ENCODE peak calls at places on chromosomes 6 and 20, in five cellular contexts. E is H1, H is K562, D is GM12878, L is HCT116. X is an unnamed sample.

GRCh38 chr6:100592929-100593328 is 128.2 kb upstream of the SIM1 start:
- DNase-seq in H (no peak), D (no peak), L (no peak), E (no peak), X (no peak)

GRCh38 chr20:12605751-12606150 is 403.0 kb upstream of the SPTLC3 start:
- DNase-seq in H (no peak), L (no peak), E (no peak), D (no peak), X (no peak)

GRCh38 chr6:30894935-30895334 is 10.6 kb downstream of the DDR1 start:
- DNase-seq in L (no peak), E (no peak), H (no peak), D (no peak), X (no peak)

GRCh38 chr20:8473459-8473858 is 341.4 kb downstream of the PLCB1 start:
- DNase-seq in H (no peak), E (no peak), L (no peak), D (no peak), X (no peak)

GRCh38 chr6:144447487-144447886 is 162.4 kb downstream of the UTRN start:
- DNase-seq in E (no peak), D (no peak), L (no peak), H (no peak), X (no peak)

GRCh38 chr20:45911486-45912343 is at the start of gene PLTP:
- DNase-seq in H (peak), D (no peak), L (no peak), E (no peak), X (no peak)

GRCh38 chr20:17634666-17635319 is 47.2 kb downstream of the RRBP1 start:
- DNase-seq in E (no peak), H (no peak), D (no peak), L (no peak), X (no peak)

GRCh38 chr20:11755071-11755881 is 162.4 kb upstream of the BTBD3 start:
- DNase-seq in D (no peak), H (no peak), E (no peak), L (no peak), X (peak)

GRCh38 chr20:9052136-9052535 is 16.8 kb upstream of the PLCB4 start:
- DNase-seq in L (peak), D (no peak), E (no peak), H (no peak), X (no peak)

GRCh38 chr6:513961-514360 is 122.4 kb downstream of the IRF4 start:
- DNase-seq in E (no peak), L (no peak), H (no peak), D (no peak), X (no peak)
- TF ChIP-seq JUND in E (no peak), L (no peak), H (no peak), D (no peak), X (no peak)

DNA sequence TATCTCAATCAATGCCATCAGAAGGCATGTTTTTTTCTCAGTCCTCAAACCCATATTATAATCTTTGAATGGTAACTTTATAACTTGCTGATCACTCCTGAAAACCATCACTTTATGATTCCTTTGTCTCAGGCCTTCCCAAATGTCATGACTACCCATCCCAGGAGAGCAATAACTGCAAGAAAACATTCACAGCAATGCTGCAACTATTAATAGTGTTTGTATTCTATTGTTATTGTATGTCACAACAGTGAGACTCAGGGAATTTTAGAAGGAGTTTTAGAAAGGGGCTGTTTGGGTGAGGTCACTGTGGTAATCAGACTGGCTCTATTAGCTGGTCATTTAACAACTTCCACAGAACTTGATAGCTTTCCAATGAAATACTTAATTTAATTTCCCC is 301.4 kb upstream of the TBX18 start:
- DNase-seq in E (no peak), D (no peak), L (no peak), H (no peak), X (no peak)
- TF ChIP-seq JUND in E (no peak), D (no peak), L (no peak), H (no peak), X (no peak)

GRCh38 chr6:6825153-6825847 is 236.8 kb downstream of the LY86 start:
- DNase-seq in H (no peak), D (no peak), E (no peak), L (no peak), X (no peak)
- TF ChIP-seq JUND in H (no peak), D (no peak), E (no peak), L (no peak), X (no peak)

GRCh38 chr6:167910652-167911051 is 83.9 kb downstream of the AFDN start:
- DNase-seq in E (no peak), H (no peak), D (no peak), L (no peak), X (no peak)
- TF ChIP-seq JUND in E (no peak), H (no peak), D (no peak), L (no peak), X (no peak)

GRCh38 chr6:85419046-85419759 is 30.7 kb upstream of the NT5E start:
- DNase-seq in E (no peak), H (no peak), L (no peak), D (no peak), X (no peak)
- TF ChIP-seq JUND in E (no peak), H (no peak), L (no peak), D (no peak), X (no peak)

GRCh38 chr6:158168054-158168303 is at the start of gene SERAC1:
- DNase-seq in E (no peak), H (peak), L (no peak), D (no peak), X (no peak)
- TF ChIP-seq JUND in E (no peak), H (no peak), L (no peak), D (no peak), X (no peak)

GRCh38 chr6:148624025-148624424 is 122.8 kb upstream of the UST start:
- DNase-seq in E (no peak), H (no peak), D (no peak), L (no peak), X (no peak)
- TF ChIP-seq JUND in E (no peak), H (no peak), D (no peak), L (no peak), X (no peak)

GRCh38 chr6:37557645-37558114 is 58.0 kb upstream of the CCDC167 start:
- DNase-seq in L (no peak), E (no peak), D (no peak), H (no peak), X (no peak)
- TF ChIP-seq JUND in L (no peak), E (no peak), D (no peak), H (no peak), X (no peak)

X was measured in T47D.